ENCODE peak calls at places on chromosomes 3 and 15, in four cellular contexts. Y, F, H and X are unnamed samples.

GRCh38 chr15:68783226-68784054 is 37.3 kb downstream of the ANP32A start:
- DNase-seq in Y (peak), F (no peak), H (peak), X (no peak)

GRCh38 chr15:78162038-78162437 is 12.9 kb downstream of the IDH3A start:
- DNase-seq in Y (no peak), F (no peak), H (no peak), X (no peak)

GRCh38 chr15:84734794-84735479 is 13.5 kb upstream of the ZNF592 start:
- DNase-seq in Y (peak), F (no peak), H (peak), X (peak)

GRCh38 chr3:55622733-55623132 is 135.6 kb upstream of the WNT5A start:
- DNase-seq in Y (no peak), F (peak), H (no peak), X (no peak)

GRCh38 chr15:91919014-91919534 is 65.6 kb downstream of the SLCO3A1 start:
- DNase-seq in Y (no peak), F (no peak), H (no peak), X (no peak)

GRCh38 chr3:188156051-188156450 is 2.1 kb downstream of the LPP start:
- DNase-seq in Y (no peak), F (no peak), H (no peak), X (no peak)

GRCh38 chr3:156511987-156512677 is 42.8 kb downstream of the SSR3 start:
- DNase-seq in Y (no peak), F (no peak), H (no peak), X (no peak)

GRCh38 chr3:189999718-190000117 is 121.0 kb downstream of the P3H2 start:
- DNase-seq in Y (no peak), F (no peak), H (no peak), X (no peak)

GRCh38 chr3:119582178-119582577 is 2.9 kb downstream of the ADPRH start:
- DNase-seq in Y (no peak), F (no peak), H (no peak), X (no peak)